ENCODE peak calls at places on chromosome 5, in seven cellular contexts. N is naive thymus-derived CD8-positive, alpha-beta T cell; Q is AG08395; L is NCI-H1092; G is Daoy; H is activated CD4-positive, alpha-beta T cell treated with anti-CD3 and anti-CD28 coated beads, Interleukin-2, amount 10 ng/mL, durations not matched to agents 7 days and 5 days; T is right atrium auricular region. K is an unnamed sample.

GRCh38 chr5:178286226-178287090 is 53.9 kb upstream of the PHYKPL start:
- DNase-seq in L (no peak), H (no peak), G (peak; percentile 42), Q (no peak), T (no peak), N (no peak), K (no peak)

GRCh38 chr5:10424124-10424731 is 17.5 kb upstream of the ROPN1L start:
- DNase-seq in H (peak; percentile 26), G (peak; percentile 23), T (no peak), Q (peak; percentile 53), N (peak; percentile 25), L (peak; percentile 22), K (no peak)

GRCh38 chr5:35136386-35136785 is 88.6 kb upstream of the AGXT2 start:
- DNase-seq in L (no peak), H (no peak), Q (peak; percentile 84), T (no peak), G (peak; percentile 83), N (no peak), K (no peak)

GRCh38 chr5:84379749-84380148 is 4.9 kb downstream of the EDIL3 start:
- DNase-seq in L (no peak), T (no peak), N (no peak), G (no peak), Q (no peak), H (no peak), K (no peak)

GRCh38 chr5:173848986-173849596 is 39.1 kb upstream of the CPEB4 start:
- DNase-seq in T (no peak), Q (no peak), N (no peak), G (peak; percentile 37), H (no peak), L (no peak), K (no peak)

GRCh38 chr5:144142030-144142825 is 28.2 kb downstream of the YIPF5 start:
- DNase-seq in N (no peak), L (no peak), T (no peak), Q (peak; percentile 63), H (no peak), G (peak; percentile 26), K (peak; percentile 7)

GRCh38 chr5:147321569-147321968 is 86.7 kb downstream of the STK32A start:
- DNase-seq in H (no peak), N (no peak), Q (no peak), G (no peak), T (no peak), L (no peak), K (no peak)

GRCh38 chr5:159107308-159107707 is 7.6 kb upstream of the EBF1 start:
- DNase-seq in L (no peak), H (no peak), N (no peak), Q (no peak), G (no peak), T (no peak), K (no peak)

GRCh38 chr5:82334085-82334680 is 56.0 kb upstream of the RPS23 start:
- DNase-seq in H (no peak), L (no peak), G (no peak), T (no peak), N (no peak), Q (no peak), K (no peak)

GRCh38 chr5:78221964-78222451 is 72.5 kb downstream of the AP3B1 start:
- DNase-seq in N (no peak), Q (peak; percentile 21), G (no peak), H (no peak), L (no peak), T (no peak), K (peak; percentile 45)

GRCh38 chr5:179930788-179931473 is 23.2 kb upstream of the TBC1D9B start:
- DNase-seq in N (no peak), Q (no peak), T (no peak), H (no peak), L (no peak), G (no peak), K (no peak)

GRCh38 chr5:88833371-88834107 is 49.4 kb downstream of the MEF2C start:
- DNase-seq in N (peak; percentile 39), H (peak; percentile 26), L (no peak), T (peak; percentile 81), G (peak; percentile 67), Q (peak; percentile 66), K (no peak)

GRCh38 chr5:112475747-112476435 is 56.8 kb upstream of the EPB41L4A start:
- DNase-seq in Q (no peak), G (peak; percentile 28), T (no peak), H (no peak), N (no peak), L (no peak), K (no peak)

GRCh38 chr5:5644249-5644648 is 221.8 kb downstream of the ICE1 start:
- DNase-seq in Q (no peak), N (no peak), H (no peak), L (no peak), G (no peak), T (no peak), K (no peak)

GRCh38 chr5:174323878-174324281 is 278.4 kb downstream of the NSG2 start:
- DNase-seq in H (no peak), L (no peak), Q (no peak), T (no peak), G (peak; percentile 87), N (no peak), K (no peak)

GRCh38 chr5:107320851-107321250 is 349.9 kb downstream of the EFNA5 start:
- DNase-seq in H (no peak), T (no peak), N (no peak), G (no peak), Q (no peak), L (no peak), K (no peak)

GRCh38 chr5:72226950-72227349 is 93.1 kb downstream of the MRPS27 start:
- DNase-seq in T (no peak), G (no peak), L (no peak), Q (no peak), H (no peak), N (no peak), K (no peak)

GRCh38 chr5:102600964-102601363 is 102.2 kb upstream of the SLCO6A1 start:
- DNase-seq in G (peak; percentile 9), L (no peak), N (no peak), T (no peak), Q (no peak), H (no peak), K (no peak)

GRCh38 chr5:1416856-1417469 is 28.3 kb downstream of the SLC6A3 start:
- DNase-seq in G (no peak), N (no peak), Q (no peak), L (no peak), H (no peak), T (no peak), K (no peak)

K was measured in GM18507.